ENCODE peak calls at places on chromosomes 2 and 18, in five cellular contexts. M is tibial nerve; V is AG10803; U is AG08395; F is activated naive CD4-positive, alpha-beta T cell treated with anti-CD3 and anti-CD28 coated beads, Interleukin-2, amount 10 ng/mL, durations not matched to agents 7 days and 5 days. K is an unnamed sample.
A peak's percentile ranks its signal among the peaks of the same experiment; 100 is the strongest.

GRCh38 chr2:95289251-95289650 is 7.9 kb upstream of the KCNIP3 start:
- DNase-seq in M (no peak), V (no peak), U (no peak), F (no peak), K (no peak)

GRCh38 chr2:191453756-191454155 is 208.6 kb downstream of the MYO1B start:
- DNase-seq in M (no peak), V (no peak), U (no peak), F (no peak), K (no peak)

GRCh38 chr2:5926896-5927512 is 234.8 kb downstream of the SOX11 start:
- DNase-seq in M (no peak), V (no peak), U (no peak), F (no peak), K (no peak)

GRCh38 chr2:1540481-1540880 is 127.2 kb downstream of the TPO start:
- DNase-seq in M (no peak), V (no peak), U (no peak), F (no peak), K (no peak)

GRCh38 chr18:63162271-63163014 is 157.1 kb downstream of the BCL2 start:
- DNase-seq in M (no peak), V (peak; percentile 76), U (peak; percentile 55), F (peak; percentile 33), K (peak; percentile 77)

GRCh38 chr2:201144101-201145051 is 28.4 kb downstream of the CFLAR start:
- DNase-seq in M (no peak), V (no peak), U (no peak), F (no peak), K (no peak)

GRCh38 chr2:168149431-168149830 is 98.0 kb downstream of the STK39 start:
- DNase-seq in M (no peak), V (no peak), U (no peak), F (no peak), K (no peak)

GRCh38 chr2:140680862-140681261 is 1450.0 kb downstream of the LRP1B start:
- DNase-seq in M (no peak), V (no peak), U (no peak), F (no peak), K (no peak)

GRCh38 chr2:32061973-32062861 is 1.1 kb upstream of the SPAST start:
- DNase-seq in M (peak; percentile 62), V (peak; percentile 27), U (peak; percentile 12), F (no peak), K (no peak)

GRCh38 chr2:81976998-81977397 is 1672.4 kb upstream of the LRRTM1 start:
- DNase-seq in M (no peak), V (no peak), U (no peak), F (no peak), K (no peak)

GRCh38 chr2:109638807-109639206 is 24.6 kb downstream of the SOWAHC start:
- DNase-seq in M (no peak), V (peak; percentile 15), U (no peak), F (no peak), K (no peak)

GRCh38 chr18:24369420-24369819 is 28.2 kb downstream of the OSBPL1A start:
- DNase-seq in M (no peak), V (peak; percentile 83), U (peak; percentile 51), F (no peak), K (no peak)

GRCh38 chr2:215764441-215765048 is 248.8 kb downstream of the MREG start:
- DNase-seq in M (no peak), V (peak; percentile 97), U (peak; percentile 55), F (no peak), K (no peak)

GRCh38 chr2:166057363-166058169 is 70.3 kb downstream of the SCN1A start:
- DNase-seq in M (no peak), V (peak; percentile 33), U (peak; percentile 10), F (no peak), K (no peak)

GRCh38 chr2:159124441-159124911 is 156.0 kb downstream of the TANC1 start:
- DNase-seq in M (no peak), V (peak; percentile 95), U (peak; percentile 75), F (no peak), K (no peak)

GRCh38 chr2:46873632-46874068 is 42.0 kb downstream of the MCFD2 start:
- DNase-seq in M (peak; percentile 70), V (peak; percentile 96), U (peak; percentile 90), F (no peak), K (no peak)

GRCh38 chr18:22552254-22552653 is 134.5 kb upstream of the CTAGE1 start:
- DNase-seq in M (no peak), V (no peak), U (no peak), F (no peak), K (no peak)

GRCh38 chr2:761384-761783 is 84.2 kb upstream of the TMEM18 start:
- DNase-seq in M (no peak), V (no peak), U (no peak), F (no peak), K (no peak)

K was measured in activated effector memory CD4-positive, alpha-beta T cell treated with anti-CD3 and anti-CD28 coated beads, Interleukin-2, amount 50 U/mL, for 16 hours.